ENCODE peak calls at places on chromosomes 11 and 22, in eight cellular contexts. P is MCF 10A; Q is retina; Y is T1000; I is pancreas; K is AG08396; O is stimulated activated CD4-positive, alpha-beta T cell treated with anti-CD3 and anti-CD28 coated beads, Interleukin-4, amount 100 ng/mL, for 4 hours; W is endothelial cell of umbilical vein. C is an unnamed sample.

GRCh38 chr11:44309483-44310197 is at the start of gene ALX4:
- DNase-seq in Q (peak), I (no peak), W (no peak), K (no peak), O (peak), P (no peak), Y (peak), C (peak)

GRCh38 chr11:17828311-17828751 is 93.8 kb downstream of the KCNC1 start:
- DNase-seq in Q (no peak), I (peak), Y (no peak), P (no peak), O (no peak), W (no peak), K (peak), C (no peak)

GRCh38 chr11:115132829-115133228 is 371.4 kb downstream of the CADM1 start:
- DNase-seq in O (no peak), I (no peak), W (no peak), K (no peak), Y (no peak), Q (no peak), P (peak), C (no peak)

GRCh38 chr11:2694495-2694894 is 5.3 kb downstream of the KCNQ1OT1 start:
- DNase-seq in K (no peak), W (no peak), Y (no peak), Q (no peak), P (no peak), I (no peak), O (no peak), C (no peak)

GRCh38 chr22:31436132-31436531 is 36.7 kb downstream of the DRG1 start:
- DNase-seq in K (no peak), Y (no peak), Q (no peak), I (no peak), W (no peak), O (no peak), P (no peak), C (no peak)

GRCh38 chr11:67596753-67597300 is 9.9 kb upstream of the NDUFV1 start:
- DNase-seq in P (no peak), Y (no peak), K (no peak), W (no peak), I (no peak), O (no peak), Q (no peak), C (no peak)

GRCh38 chr11:19790831-19791552 is 78.4 kb downstream of the NAV2 start:
- DNase-seq in P (no peak), K (no peak), Y (no peak), W (no peak), O (no peak), I (peak), Q (no peak), C (no peak)

GRCh38 chr11:116578971-116579687 is 193.7 kb downstream of the BUD13 start:
- DNase-seq in Y (no peak), O (no peak), I (no peak), P (no peak), Q (no peak), W (no peak), K (no peak), C (no peak)

GRCh38 chr22:29567338-29567737 is 13.6 kb downstream of the NIPSNAP1 start:
- DNase-seq in W (no peak), I (no peak), Q (no peak), O (no peak), Y (no peak), P (no peak), K (no peak), C (no peak)

GRCh38 chr22:32475428-32476010 is 908 bp downstream of the FBXO7 start:
- DNase-seq in I (peak), W (peak), P (no peak), Y (no peak), Q (no peak), O (no peak), K (peak), C (no peak)

GRCh38 chr11:119284344-119285157 is 32.4 kb downstream of the MCAM start:
- DNase-seq in P (peak), Q (peak), W (peak), I (no peak), K (peak), Y (no peak), O (no peak), C (no peak)

GRCh38 chr11:61128947-61129346 is 26.7 kb downstream of the CD5 start:
- DNase-seq in Q (no peak), W (no peak), Y (no peak), O (no peak), P (no peak), I (no peak), K (no peak), C (no peak)

C was measured in NCI-H2227 treated with DMSO at 0.1 percent for 48 hours.